ENCODE peak calls at places on chromosomes 7 and 10, in nine cellular contexts. C, B, S, O, F, L, Q, D and R are unnamed samples.

GRCh38 chr7:5422324-5423271 is 1.0 kb downstream of the TNRC18 start:
- DNase-seq in L (no peak), B (peak), F (no peak), S (no peak), O (peak), D (peak), Q (peak), C (peak), R (no peak)

GRCh38 chr7:17279081-17279480 is 19.4 kb upstream of the AHR start:
- DNase-seq in L (no peak), D (no peak), F (no peak), O (no peak), Q (no peak), S (no peak), C (no peak), B (no peak), R (no peak)

GRCh38 chr7:77536017-77536412 is 1.1 kb upstream of the PTPN12 start:
- DNase-seq in D (no peak), C (no peak), B (no peak), F (no peak), Q (no peak), L (no peak), S (no peak), O (no peak), R (no peak)

GRCh38 chr10:18523025-18523424 is 128.4 kb downstream of the NSUN6 start:
- DNase-seq in S (no peak), F (no peak), B (peak), L (no peak), D (no peak), O (no peak), Q (no peak), C (peak), R (no peak)

GRCh38 chr10:73039635-73040034 is 57.0 kb downstream of the P4HA1 start:
- DNase-seq in Q (no peak), F (no peak), S (no peak), D (no peak), L (no peak), O (no peak), B (no peak), C (no peak), R (no peak)

GRCh38 chr7:91355680-91356435 is 91.6 kb downstream of the FZD1 start:
- DNase-seq in O (no peak), L (no peak), B (no peak), Q (no peak), F (no peak), D (no peak), S (no peak), C (no peak), R (peak)

GRCh38 chr10:33410096-33410859 is 75.8 kb upstream of the NRP1 start:
- DNase-seq in C (no peak), O (no peak), S (no peak), D (no peak), B (no peak), Q (no peak), F (no peak), L (no peak), R (no peak)

GRCh38 chr10:80274396-80275134 is 14.9 kb downstream of the MAT1A start:
- DNase-seq in S (no peak), O (no peak), C (no peak), F (no peak), L (no peak), B (no peak), D (no peak), Q (no peak), R (no peak)

GRCh38 chr10:122485670-122486069 is 24.3 kb downstream of the HTRA1 start:
- DNase-seq in Q (no peak), B (no peak), S (no peak), C (peak), L (no peak), F (peak), D (no peak), O (no peak), R (no peak)

GRCh38 chr10:51960494-51960895 is 261.1 kb upstream of the CSTF2T start:
- DNase-seq in C (peak), L (no peak), B (peak), F (no peak), D (no peak), O (peak), Q (peak), S (peak), R (no peak)

GRCh38 chr7:143391462-143392404 is 10.6 kb downstream of the ZYX start:
- DNase-seq in D (no peak), L (no peak), B (no peak), S (no peak), C (peak), Q (no peak), O (no peak), F (peak), R (no peak)

GRCh38 chr7:30556854-30557644 is 37.6 kb upstream of the GARS1 start:
- DNase-seq in C (no peak), B (no peak), F (no peak), S (no peak), O (no peak), L (peak), D (no peak), Q (no peak), R (no peak)

GRCh38 chr7:2088801-2089200 is 143.9 kb downstream of the MAD1L1 start:
- DNase-seq in S (no peak), L (no peak), Q (no peak), D (no peak), O (no peak), C (no peak), F (no peak), B (no peak), R (no peak)

GRCh38 chr10:123967626-123968243 is 76.1 kb upstream of the CPXM2 start:
- DNase-seq in Q (peak), B (peak), O (peak), F (peak), L (peak), C (peak), S (peak), D (peak), R (peak)

GRCh38 chr10:77700086-77700485 is 62.5 kb upstream of the KCNMA1 start:
- DNase-seq in D (no peak), C (no peak), S (no peak), F (no peak), O (no peak), B (no peak), L (no peak), Q (no peak), R (no peak)

GRCh38 chr7:12133865-12134264 is 77.2 kb upstream of the TMEM106B start:
- DNase-seq in F (no peak), D (no peak), C (no peak), S (no peak), B (no peak), Q (no peak), L (no peak), O (no peak), R (no peak)

GRCh38 chr10:15374156-15374555 is 3.1 kb upstream of the FAM171A1 start:
- DNase-seq in C (no peak), L (no peak), Q (no peak), F (no peak), O (no peak), B (no peak), S (no peak), D (no peak), R (no peak)

GRCh38 chr7:410395-410910 is 109.2 kb downstream of the PDGFA start:
- DNase-seq in L (no peak), C (no peak), S (no peak), O (no peak), Q (peak), F (peak), B (no peak), D (peak), R (no peak)

GRCh38 chr10:29343607-29344038 is 54.8 kb downstream of the LYZL1 start:
- DNase-seq in Q (no peak), L (no peak), O (no peak), S (no peak), F (no peak), B (no peak), C (no peak), D (no peak), R (no peak)

GRCh38 chr10:77601488-77601887 is 36.1 kb downstream of the KCNMA1 start:
- DNase-seq in D (peak), B (no peak), Q (no peak), L (no peak), C (no peak), F (peak), S (no peak), O (no peak), R (no peak)

GRCh38 chr10:3056280-3057037 is 10.9 kb upstream of the PFKP start:
- DNase-seq in B (no peak), F (peak), L (no peak), S (no peak), D (no peak), O (no peak), Q (no peak), C (no peak), R (no peak)

GRCh38 chr7:920351-921070 is 34.0 kb downstream of the ADAP1 start:
- DNase-seq in O (no peak), C (no peak), D (peak), Q (no peak), L (no peak), F (peak), B (no peak), S (no peak), R (peak)

GRCh38 chr7:158702196-158702595 is 2.4 kb downstream of the NCAPG2 start:
- DNase-seq in Q (no peak), S (no peak), D (no peak), L (no peak), F (no peak), C (no peak), B (no peak), O (no peak), R (peak)

GRCh38 chr10:128295003-128295402 is 168.8 kb upstream of the MKI67 start:
- DNase-seq in Q (no peak), B (no peak), L (no peak), O (no peak), D (no peak), F (no peak), C (no peak), S (no peak), R (no peak)

GRCh38 chr7:157153260-157153659 is 14.5 kb downstream of the UBE3C start:
- DNase-seq in C (no peak), Q (no peak), L (no peak), B (no peak), F (no peak), S (no peak), D (no peak), O (no peak), R (no peak)

GRCh38 chr7:33762153-33762902 is 143.0 kb upstream of the BMPER start:
- DNase-seq in L (no peak), F (no peak), Q (no peak), D (no peak), C (no peak), B (no peak), O (no peak), S (no peak), R (no peak)

GRCh38 chr7:142833174-142834027 is 21.5 kb upstream of the EPHB6 start:
- DNase-seq in B (no peak), S (no peak), O (peak), L (no peak), F (no peak), C (no peak), D (no peak), Q (no peak), R (no peak)

GRCh38 chr10:24196426-24197039 is 12.4 kb upstream of the KIAA1217 start:
- DNase-seq in C (peak), D (no peak), Q (peak), L (peak), S (peak), B (peak), O (peak), F (peak), R (peak)
- TF ChIP-seq POLR2AphosphoS5 in C (no peak), D (no peak), Q (no peak), L (no peak), S (no peak), B (no peak), O (no peak), F (no peak), R (no peak)

DNA sequence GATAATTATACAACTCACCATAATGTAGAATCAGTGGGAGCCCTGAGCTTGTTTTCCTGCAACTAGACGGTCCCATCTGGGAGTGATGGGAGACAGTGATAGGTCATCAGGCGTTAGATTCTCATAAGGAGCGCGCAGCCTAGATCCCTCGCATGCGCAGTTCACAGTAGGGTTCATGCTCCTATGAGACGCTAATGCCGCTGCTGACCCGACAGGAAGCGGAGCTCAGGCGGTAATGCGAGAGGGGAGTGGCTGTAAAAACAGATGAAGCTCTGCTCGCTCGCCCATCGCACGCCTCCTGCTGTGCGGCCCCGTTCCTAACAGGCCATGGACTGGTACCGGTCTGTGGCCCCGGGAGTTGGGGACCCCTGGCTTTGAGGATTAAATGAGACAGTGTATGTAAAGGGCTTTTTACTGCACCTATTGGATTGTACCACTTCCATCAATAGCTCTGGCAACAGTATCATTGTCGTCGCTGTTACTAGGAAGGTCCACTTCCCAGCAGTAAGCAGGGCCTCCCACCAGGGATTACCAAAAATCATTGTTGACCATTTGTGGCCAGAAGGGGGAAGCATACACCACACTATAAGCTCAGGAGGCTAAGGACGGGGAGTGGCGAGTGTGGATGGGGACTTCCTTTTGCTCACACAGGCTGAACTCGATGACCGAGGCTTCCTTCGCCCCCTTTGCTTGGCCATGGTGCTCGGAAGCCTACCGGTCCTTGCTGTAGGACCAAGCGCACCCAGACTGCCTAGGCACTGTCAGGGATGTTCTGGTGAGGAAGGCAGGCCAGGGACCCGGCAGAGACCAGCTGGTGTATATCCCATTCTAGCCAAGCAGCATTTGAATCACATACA is 26.4 kb downstream of the AKR1B1 start:
- DNase-seq in B (peak), S (peak), C (peak), Q (peak), D (peak), O (peak), F (peak), L (peak), R (peak)
- TF ChIP-seq POLR2AphosphoS5 in B (no peak), S (no peak), C (peak), Q (peak), D (peak), O (no peak), F (no peak), L (peak), R (no peak)

DNA sequence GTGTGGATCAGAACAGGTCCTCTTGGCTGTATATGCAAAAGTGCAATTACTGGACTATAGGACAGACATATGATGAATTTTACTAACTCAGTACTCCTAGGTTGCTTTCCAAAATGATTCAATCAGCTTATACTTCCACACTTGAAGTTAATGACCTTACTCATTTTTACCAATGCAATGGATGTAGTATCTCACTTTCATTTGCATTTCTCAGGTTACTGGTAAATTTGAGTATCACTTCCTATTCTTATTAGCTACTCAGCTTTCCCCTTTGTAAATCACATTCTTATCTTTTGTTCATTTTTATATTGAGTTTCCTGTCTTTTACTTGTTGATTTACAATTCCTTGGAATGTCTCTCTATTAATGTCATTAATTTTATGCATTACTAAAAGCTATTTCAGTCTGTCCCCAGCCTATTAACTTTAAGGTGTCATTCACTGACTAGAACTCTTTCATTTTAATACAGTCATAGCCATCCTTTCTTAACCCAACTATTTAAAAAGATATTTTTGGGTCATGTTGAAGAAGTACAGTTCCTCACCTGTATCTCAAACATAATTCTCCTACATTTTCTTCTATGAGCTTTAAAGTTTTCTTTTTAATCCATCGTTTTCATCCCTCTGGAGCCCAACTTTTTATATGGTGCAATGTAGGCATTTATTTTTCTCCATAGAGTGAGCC is 88.6 kb downstream of the VIM start:
- DNase-seq in C (no peak), S (no peak), L (no peak), F (no peak), D (no peak), O (no peak), Q (no peak), B (no peak), R (no peak)
- TF ChIP-seq POLR2AphosphoS5 in C (no peak), S (no peak), L (no peak), F (no peak), D (no peak), O (no peak), Q (no peak), B (no peak), R (no peak)

GRCh38 chr7:36984051-36984492 is 259.8 kb upstream of the AOAH start:
- DNase-seq in F (no peak), D (no peak), B (peak), Q (no peak), S (no peak), O (no peak), C (no peak), L (no peak), R (no peak)

GRCh38 chr7:36984710-36985308 is 260.5 kb upstream of the AOAH start:
- DNase-seq in S (no peak), D (no peak), O (no peak), B (no peak), Q (no peak), C (no peak), L (no peak), F (no peak), R (no peak)

GRCh38 chr7:36977878-36978277 is 253.6 kb upstream of the AOAH start:
- DNase-seq in F (no peak), S (no peak), O (no peak), L (no peak), D (no peak), C (no peak), B (peak), Q (no peak), R (no peak)

GRCh38 chr7:36982749-36983148 is 258.5 kb upstream of the AOAH start:
- DNase-seq in F (no peak), D (no peak), B (no peak), S (no peak), L (no peak), Q (no peak), O (no peak), C (no peak), R (no peak)

GRCh38 chr7:36979810-36980248 is 255.5 kb upstream of the AOAH start:
- DNase-seq in C (no peak), S (no peak), Q (no peak), B (no peak), L (no peak), F (no peak), O (no peak), D (no peak), R (no peak)
- TF ChIP-seq POLR2AphosphoS5 in C (no peak), S (no peak), Q (no peak), B (no peak), L (no peak), F (no peak), O (no peak), D (no peak), R (no peak)